ENCODE peak calls at places on chromosomes 5 and 9, in eight cellular contexts. One of them, this sample, is unnamed. For H3K9me3, the result is how much of the 10 kb centered on the place peaks cover.

GRCh38 chr5:147567917-147568598 is 58.2 kb upstream of the DPYSL3 start:
- DNase-seq in neuronal stem cell: peak
- DNase-seq in CD8-positive, alpha-beta T cell: no peak
- DNase-seq in psoas muscle: no peak
- DNase-seq in tibial artery: no peak
- DNase-seq in endodermal cell: peak
- DNase-seq in lower lobe of right lung: no peak
- DNase-seq in CD8-positive, alpha-beta memory T cell: no peak
- DNase-seq in this sample: no peak

GRCh38 chr5:9149988-9150387 is 395.9 kb downstream of the SEMA5A start:
- DNase-seq in psoas muscle: no peak
- DNase-seq in neuronal stem cell: no peak
- DNase-seq in lower lobe of right lung: no peak
- DNase-seq in tibial artery: no peak
- DNase-seq in endodermal cell: no peak
- DNase-seq in CD8-positive, alpha-beta T cell: no peak
- DNase-seq in CD8-positive, alpha-beta memory T cell: no peak
- DNase-seq in this sample: no peak

GRCh38 chr5:33549982-33550567 is 109.3 kb downstream of the TARS1 start:
- DNase-seq in endodermal cell: no peak
- DNase-seq in tibial artery: no peak
- DNase-seq in lower lobe of right lung: no peak
- DNase-seq in CD8-positive, alpha-beta T cell: no peak
- DNase-seq in neuronal stem cell: no peak
- DNase-seq in CD8-positive, alpha-beta memory T cell: no peak
- DNase-seq in psoas muscle: no peak
- DNase-seq in this sample: no peak

GRCh38 chr9:111483419-111483861 is 743 bp downstream of the ECPAS start:
- DNase-seq in lower lobe of right lung: no peak
- DNase-seq in psoas muscle: no peak
- DNase-seq in endodermal cell: peak
- DNase-seq in tibial artery: no peak
- DNase-seq in CD8-positive, alpha-beta memory T cell: peak
- DNase-seq in CD8-positive, alpha-beta T cell: peak
- DNase-seq in neuronal stem cell: peak
- DNase-seq in this sample: peak

GRCh38 chr9:130535818-130536521 is 43.4 kb upstream of the FUBP3 start:
- DNase-seq in CD8-positive, alpha-beta T cell: no peak
- DNase-seq in psoas muscle: no peak
- DNase-seq in lower lobe of right lung: no peak
- DNase-seq in endodermal cell: peak
- DNase-seq in neuronal stem cell: no peak
- DNase-seq in tibial artery: no peak
- DNase-seq in CD8-positive, alpha-beta memory T cell: no peak
- DNase-seq in this sample: no peak

GRCh38 chr5:73722224-73722623 is 96.2 kb downstream of the ARHGEF28 start:
- DNase-seq in CD8-positive, alpha-beta T cell: no peak
- DNase-seq in lower lobe of right lung: no peak
- DNase-seq in neuronal stem cell: no peak
- DNase-seq in psoas muscle: no peak
- DNase-seq in endodermal cell: no peak
- DNase-seq in CD8-positive, alpha-beta memory T cell: no peak
- DNase-seq in tibial artery: no peak
- DNase-seq in this sample: no peak

GRCh38 chr9:117734523-117735314 is 30.5 kb downstream of the TLR4 start:
- DNase-seq in neuronal stem cell: no peak
- DNase-seq in lower lobe of right lung: no peak
- DNase-seq in CD8-positive, alpha-beta memory T cell: no peak
- DNase-seq in tibial artery: no peak
- DNase-seq in endodermal cell: no peak
- DNase-seq in CD8-positive, alpha-beta T cell: no peak
- DNase-seq in psoas muscle: no peak
- DNase-seq in this sample: no peak

GRCh38 chr9:121649476-121650219 is 1.8 kb upstream of the DAB2IP start:
- DNase-seq in CD8-positive, alpha-beta T cell: no peak
- DNase-seq in psoas muscle: peak
- DNase-seq in endodermal cell: no peak
- DNase-seq in lower lobe of right lung: no peak
- DNase-seq in CD8-positive, alpha-beta memory T cell: no peak
- DNase-seq in tibial artery: no peak
- DNase-seq in neuronal stem cell: no peak
- DNase-seq in this sample: no peak

GRCh38 chr5:13624283-13625074 is 320.0 kb downstream of the DNAH5 start:
- DNase-seq in CD8-positive, alpha-beta T cell: no peak
- DNase-seq in CD8-positive, alpha-beta memory T cell: no peak
- DNase-seq in endodermal cell: no peak
- DNase-seq in neuronal stem cell: no peak
- DNase-seq in lower lobe of right lung: no peak
- DNase-seq in psoas muscle: no peak
- DNase-seq in tibial artery: no peak
- DNase-seq in this sample: no peak

GRCh38 chr5:169749295-169749694 is 112.2 kb downstream of the DOCK2 start:
- DNase-seq in CD8-positive, alpha-beta T cell: no peak
- DNase-seq in neuronal stem cell: no peak
- DNase-seq in lower lobe of right lung: no peak
- DNase-seq in psoas muscle: no peak
- DNase-seq in CD8-positive, alpha-beta memory T cell: no peak
- DNase-seq in tibial artery: no peak
- DNase-seq in endodermal cell: no peak
- DNase-seq in this sample: no peak

GRCh38 chr9:6926436-6926835 is 168.7 kb downstream of the KDM4C start:
- DNase-seq in tibial artery: no peak
- DNase-seq in psoas muscle: no peak
- DNase-seq in lower lobe of right lung: no peak
- DNase-seq in CD8-positive, alpha-beta T cell: no peak
- DNase-seq in neuronal stem cell: no peak
- DNase-seq in CD8-positive, alpha-beta memory T cell: no peak
- DNase-seq in endodermal cell: no peak
- DNase-seq in this sample: no peak

GRCh38 chr9:37464426-37465248 is 613 bp downstream of the ZBTB5 start:
- DNase-seq in neuronal stem cell: no peak
- DNase-seq in tibial artery: peak
- DNase-seq in CD8-positive, alpha-beta T cell: peak
- DNase-seq in CD8-positive, alpha-beta memory T cell: peak
- DNase-seq in psoas muscle: peak
- DNase-seq in endodermal cell: no peak
- DNase-seq in lower lobe of right lung: peak
- DNase-seq in this sample: peak

GRCh38 chr9:127503947-127504886 is 52.9 kb downstream of the LRSAM1 start:
- DNase-seq in psoas muscle: peak
- DNase-seq in neuronal stem cell: peak
- DNase-seq in endodermal cell: peak
- DNase-seq in tibial artery: peak
- DNase-seq in CD8-positive, alpha-beta memory T cell: peak
- DNase-seq in lower lobe of right lung: peak
- DNase-seq in CD8-positive, alpha-beta T cell: peak
- DNase-seq in this sample: peak

GRCh38 chr9:110329676-110330235 is 7.9 kb downstream of the TXNDC8 start:
- DNase-seq in endodermal cell: no peak
- DNase-seq in CD8-positive, alpha-beta memory T cell: no peak
- DNase-seq in CD8-positive, alpha-beta T cell: no peak
- DNase-seq in neuronal stem cell: no peak
- DNase-seq in psoas muscle: no peak
- DNase-seq in tibial artery: no peak
- DNase-seq in lower lobe of right lung: no peak
- DNase-seq in this sample: no peak

GRCh38 chr5:179536676-179537075 is 13.7 kb upstream of the RUFY1 start:
- DNase-seq in CD8-positive, alpha-beta T cell: no peak
- DNase-seq in tibial artery: no peak
- DNase-seq in CD8-positive, alpha-beta memory T cell: no peak
- DNase-seq in neuronal stem cell: no peak
- DNase-seq in psoas muscle: no peak
- DNase-seq in lower lobe of right lung: no peak
- DNase-seq in endodermal cell: no peak
- DNase-seq in this sample: no peak

GRCh38 chr5:133421394-133421793 is 190.9 kb downstream of the FSTL4 start:
- DNase-seq in lower lobe of right lung: no peak
- DNase-seq in neuronal stem cell: no peak
- DNase-seq in CD8-positive, alpha-beta T cell: no peak
- DNase-seq in psoas muscle: no peak
- DNase-seq in tibial artery: no peak
- DNase-seq in CD8-positive, alpha-beta memory T cell: no peak
- DNase-seq in endodermal cell: peak
- DNase-seq in this sample: no peak

GRCh38 chr5:76084496-76085285 is 1.5 kb downstream of the SV2C start:
- DNase-seq in neuronal stem cell: peak
- DNase-seq in psoas muscle: no peak
- DNase-seq in lower lobe of right lung: no peak
- DNase-seq in CD8-positive, alpha-beta memory T cell: no peak
- DNase-seq in CD8-positive, alpha-beta T cell: no peak
- DNase-seq in tibial artery: no peak
- DNase-seq in endodermal cell: peak
- DNase-seq in this sample: no peak

GRCh38 chr5:141186897-141187512 is at the start of gene PCDHB9:
- DNase-seq in psoas muscle: no peak
- DNase-seq in CD8-positive, alpha-beta memory T cell: peak
- DNase-seq in endodermal cell: peak
- DNase-seq in tibial artery: no peak
- DNase-seq in neuronal stem cell: no peak
- DNase-seq in CD8-positive, alpha-beta T cell: no peak
- DNase-seq in lower lobe of right lung: no peak
- DNase-seq in this sample: no peak
- H3K9me3 ChIP-seq in psoas muscle: under half
- H3K9me3 ChIP-seq in CD8-positive, alpha-beta memory T cell: under half
- H3K9me3 ChIP-seq in endodermal cell: under half
- H3K9me3 ChIP-seq in tibial artery: half or more
- H3K9me3 ChIP-seq in neuronal stem cell: under half
- H3K9me3 ChIP-seq in CD8-positive, alpha-beta T cell: under half
- H3K9me3 ChIP-seq in lower lobe of right lung: under half
- H3K9me3 ChIP-seq in this sample: under half

GRCh38 chr5:131230406-131230805 is 33.4 kb upstream of the CDC42SE2 start:
- DNase-seq in lower lobe of right lung: no peak
- DNase-seq in CD8-positive, alpha-beta memory T cell: no peak
- DNase-seq in endodermal cell: peak
- DNase-seq in psoas muscle: no peak
- DNase-seq in CD8-positive, alpha-beta T cell: no peak
- DNase-seq in tibial artery: no peak
- DNase-seq in neuronal stem cell: no peak
- DNase-seq in this sample: no peak
- H3K27ac ChIP-seq in lower lobe of right lung: no peak
- H3K27ac ChIP-seq in CD8-positive, alpha-beta memory T cell: no peak
- H3K27ac ChIP-seq in endodermal cell: no peak
- H3K27ac ChIP-seq in psoas muscle: no peak
- H3K27ac ChIP-seq in CD8-positive, alpha-beta T cell: no peak
- H3K27ac ChIP-seq in tibial artery: no peak
- H3K27ac ChIP-seq in neuronal stem cell: no peak
- H3K27ac ChIP-seq in this sample: no peak

GRCh38 chr5:135615581-135616260 is 36.9 kb upstream of the CXCL14 start:
- DNase-seq in CD8-positive, alpha-beta memory T cell: no peak
- DNase-seq in endodermal cell: peak
- DNase-seq in CD8-positive, alpha-beta T cell: no peak
- DNase-seq in tibial artery: no peak
- DNase-seq in psoas muscle: no peak
- DNase-seq in neuronal stem cell: no peak
- DNase-seq in lower lobe of right lung: no peak
- DNase-seq in this sample: no peak
- H3K9me3 ChIP-seq in CD8-positive, alpha-beta memory T cell: under half
- H3K9me3 ChIP-seq in endodermal cell: under half
- H3K9me3 ChIP-seq in CD8-positive, alpha-beta T cell: under half
- H3K9me3 ChIP-seq in tibial artery: under half
- H3K9me3 ChIP-seq in psoas muscle: under half
- H3K9me3 ChIP-seq in neuronal stem cell: under half
- H3K9me3 ChIP-seq in lower lobe of right lung: under half
- H3K9me3 ChIP-seq in this sample: under half

DNA sequence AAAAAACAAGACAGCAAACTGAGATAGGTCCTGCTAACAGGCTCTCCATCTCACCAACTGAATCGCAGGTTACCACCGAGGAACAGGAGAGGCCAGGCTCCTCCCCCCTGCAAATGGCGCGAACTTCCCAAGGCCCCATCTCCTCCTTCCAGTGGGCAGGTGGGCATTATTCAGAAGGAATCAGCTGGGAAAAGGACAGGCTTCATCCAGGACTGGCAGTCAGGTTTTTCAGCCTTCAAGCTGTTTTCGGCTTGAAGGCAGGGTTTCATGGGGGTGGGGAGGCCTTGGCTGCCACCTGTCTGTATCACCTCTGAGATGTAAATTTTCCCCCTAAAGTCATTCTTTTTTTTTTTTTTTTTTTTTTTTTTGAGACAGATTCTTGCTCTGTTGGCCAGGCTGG is 79.4 kb downstream of the SFXN1 start:
- DNase-seq in tibial artery: no peak
- DNase-seq in endodermal cell: peak
- DNase-seq in psoas muscle: no peak
- DNase-seq in CD8-positive, alpha-beta memory T cell: no peak
- DNase-seq in CD8-positive, alpha-beta T cell: no peak
- DNase-seq in neuronal stem cell: no peak
- DNase-seq in lower lobe of right lung: no peak
- DNase-seq in this sample: no peak
- H3K27ac ChIP-seq in tibial artery: no peak
- H3K27ac ChIP-seq in endodermal cell: no peak
- H3K27ac ChIP-seq in psoas muscle: no peak
- H3K27ac ChIP-seq in CD8-positive, alpha-beta memory T cell: no peak
- H3K27ac ChIP-seq in CD8-positive, alpha-beta T cell: no peak
- H3K27ac ChIP-seq in neuronal stem cell: no peak
- H3K27ac ChIP-seq in lower lobe of right lung: no peak
- H3K27ac ChIP-seq in this sample: no peak

GRCh38 chr5:3284506-3284905 is 311.1 kb upstream of the IRX1 start:
- DNase-seq in endodermal cell: no peak
- DNase-seq in psoas muscle: no peak
- DNase-seq in lower lobe of right lung: no peak
- DNase-seq in neuronal stem cell: no peak
- DNase-seq in CD8-positive, alpha-beta memory T cell: no peak
- DNase-seq in tibial artery: no peak
- DNase-seq in CD8-positive, alpha-beta T cell: no peak
- DNase-seq in this sample: no peak
- H3K9me3 ChIP-seq in endodermal cell: under half
- H3K9me3 ChIP-seq in psoas muscle: under half
- H3K9me3 ChIP-seq in lower lobe of right lung: under half
- H3K9me3 ChIP-seq in neuronal stem cell: under half
- H3K9me3 ChIP-seq in CD8-positive, alpha-beta memory T cell: under half
- H3K9me3 ChIP-seq in tibial artery: under half
- H3K9me3 ChIP-seq in CD8-positive, alpha-beta T cell: under half
- H3K9me3 ChIP-seq in this sample: under half

This sample was measured in esophagus squamous epithelium.